ENCODE peak calls at places on chromosomes 16 and 17, in five cellular contexts. F is NCI-H2171 treated with DMSO at 0.1 percent for 48 hours; B is NCI-H345; R is AG09309; C is activated CD4-positive, alpha-beta T cell treated with anti-CD3 and anti-CD28 coated beads, Interleukin-2, amount 50 U/mL, for 48 hours. X is an unnamed sample.

GRCh38 chr16:48524348-48525200 is 85.4 kb downstream of the N4BP1 start:
- DNase-seq in R (no peak), B (no peak), F (no peak), C (no peak), X (no peak)

GRCh38 chr17:82592289-82592683 is 56.0 kb downstream of the WDR45B start:
- DNase-seq in R (no peak), B (no peak), C (no peak), F (no peak), X (no peak)

GRCh38 chr16:31430380-31431052 is 2.4 kb upstream of the COX6A2 start:
- DNase-seq in R (no peak), B (no peak), F (no peak), C (no peak), X (no peak)

GRCh38 chr16:27284865-27285675 is 16.5 kb upstream of the NSMCE1 start:
- DNase-seq in R (no peak), C (no peak), F (no peak), B (no peak), X (no peak)

GRCh38 chr17:58277726-58278595 is 2.8 kb downstream of the MPO start:
- DNase-seq in B (no peak), F (no peak), R (no peak), C (no peak), X (no peak)

GRCh38 chr17:4967539-4968165 is at the start of gene SPAG7:
- DNase-seq in F (peak), B (peak), C (peak), R (peak), X (peak)

GRCh38 chr16:89273741-89274472 is 56.4 kb downstream of the ZNF778 start:
- DNase-seq in B (no peak), C (no peak), F (no peak), R (no peak), X (no peak)

GRCh38 chr17:67718325-67718941 is 697 bp downstream of the NOL11 start:
- DNase-seq in C (peak), B (peak), F (no peak), R (no peak), X (peak)

GRCh38 chr17:19262650-19263620 is 25.8 kb downstream of the EPN2 start:
- DNase-seq in B (no peak), R (no peak), F (no peak), C (peak), X (no peak)

GRCh38 chr16:30924086-30924714 is 828 bp downstream of the FBXL19 start:
- DNase-seq in F (no peak), C (peak), R (no peak), B (no peak), X (no peak)